ENCODE peak calls at places on chromosomes 7 and 10, in ten cellular contexts. E is heart right ventricle; S is IMR-90; G is ovary; M is NCI-H510A treated with DMSO at 0.1 percent for 48 hours; X is activated T-helper 1 cell treated with anti-CD3 and anti-CD28 coated beads, Interleukin-12 subunit alpha, Interleukin-12 subunit beta, Interleukin-2, Interleukin-4 antibody, amounts not matched to agents 30 ng/mL and 10 ng/mL and 1 ng/mL, durations not matched to agents 14 hours and 24 hours and 36 hours; W is ACHN; T is spleen; A is GM18507; D is adipocyte. P is an unnamed sample.

GRCh38 chr10:96830511-96831199 is 1.4 kb upstream of the LCOR start:
- DNase-seq in S (peak; percentile 65), D (peak; percentile 90), M (peak; percentile 67), T (no peak), E (no peak), X (peak; percentile 75), G (peak; percentile 26), A (peak; percentile 52), W (peak; percentile 85), P (no peak)

GRCh38 chr10:16905304-16905703 is 88.1 kb upstream of the RSU1 start:
- DNase-seq in A (no peak), E (no peak), S (no peak), M (no peak), G (no peak), W (no peak), X (no peak), T (no peak), D (no peak), P (peak; percentile 63)

GRCh38 chr10:101310528-101311439 is 43.2 kb upstream of the BTRC start:
- DNase-seq in S (no peak), A (no peak), X (no peak), G (peak; percentile 44), E (no peak), D (peak; percentile 18), W (no peak), T (peak; percentile 68), M (peak; percentile 6), P (no peak)

GRCh38 chr7:50954716-50955115 is 172.0 kb upstream of the GRB10 start:
- DNase-seq in S (no peak), X (no peak), A (no peak), D (no peak), G (no peak), M (no peak), T (no peak), E (no peak), W (no peak), P (no peak)

GRCh38 chr10:104577171-104577570 is 63.9 kb upstream of the SORCS3 start:
- DNase-seq in S (no peak), D (no peak), M (no peak), A (no peak), E (no peak), T (no peak), X (no peak), G (no peak), W (no peak), P (no peak)

GRCh38 chr7:137276194-137276593 is 67.3 kb downstream of the PTN start:
- DNase-seq in D (no peak), G (no peak), S (no peak), M (no peak), A (no peak), W (no peak), E (no peak), T (no peak), X (no peak), P (no peak)

GRCh38 chr10:794382-794956 is 105.0 kb upstream of the DIP2C start:
- DNase-seq in X (no peak), D (peak; percentile 24), T (no peak), G (no peak), E (no peak), A (no peak), W (peak; percentile 58), S (peak; percentile 48), M (no peak), P (no peak)

GRCh38 chr10:110919971-110920881 is 822 bp downstream of the SHOC2 start:
- DNase-seq in M (peak; percentile 53), A (no peak), D (peak; percentile 77), G (peak; percentile 35), T (no peak), X (peak; percentile 18), E (peak; percentile 42), S (peak; percentile 17), W (peak; percentile 57), P (no peak)

GRCh38 chr7:117205856-117206255 is 117.0 kb downstream of the WNT2 start:
- DNase-seq in S (no peak), M (no peak), X (no peak), G (no peak), D (no peak), T (no peak), W (no peak), E (no peak), A (no peak), P (no peak)

GRCh38 chr10:100723769-100724530 is 21.4 kb upstream of the PAX2 start:
- DNase-seq in A (no peak), E (no peak), G (no peak), S (no peak), X (no peak), T (peak; percentile 40), M (no peak), D (no peak), W (no peak), P (no peak)

GRCh38 chr10:21173964-21174669 is 277.0 kb upstream of the NEBL start:
- DNase-seq in A (no peak), W (peak; percentile 41), S (no peak), E (peak; percentile 45), X (no peak), M (peak; percentile 71), G (peak; percentile 15), D (peak; percentile 33), T (peak; percentile 79), P (no peak)

GRCh38 chr7:5667391-5667790 is 114.1 kb downstream of the RNF216 start:
- DNase-seq in A (no peak), M (no peak), S (peak; percentile 27), T (no peak), W (no peak), X (no peak), E (no peak), G (no peak), D (no peak), P (no peak)

GRCh38 chr10:119500796-119501195 is 41.7 kb downstream of the RGS10 start:
- DNase-seq in S (no peak), E (no peak), W (no peak), D (no peak), M (no peak), T (peak; percentile 54), G (no peak), X (no peak), A (no peak), P (no peak)

GRCh38 chr10:551489-552252 is 137.8 kb downstream of the DIP2C start:
- DNase-seq in T (no peak), A (no peak), D (no peak), X (no peak), S (no peak), G (no peak), M (no peak), E (no peak), W (no peak), P (no peak)

GRCh38 chr7:823639-824038 is 8.6 kb upstream of the SUN1 start:
- DNase-seq in A (no peak), E (peak; percentile 8), M (no peak), S (no peak), G (no peak), T (peak; percentile 64), W (no peak), D (no peak), X (no peak), P (no peak)

GRCh38 chr10:64288404-64288803 is 767.2 kb downstream of the REEP3 start:
- DNase-seq in A (no peak), X (no peak), D (no peak), E (no peak), W (no peak), G (no peak), T (no peak), S (no peak), M (no peak), P (no peak)

GRCh38 chr7:42993038-42993437 is 60.9 kb downstream of the MRPL32 start:
- DNase-seq in A (no peak), M (no peak), T (no peak), D (no peak), E (no peak), G (no peak), S (no peak), W (no peak), X (no peak), P (no peak)

GRCh38 chr7:148701414-148701813 is 2.7 kb downstream of the CUL1 start:
- DNase-seq in A (no peak), G (no peak), E (no peak), W (peak; percentile 28), M (no peak), S (peak; percentile 38), T (no peak), D (peak; percentile 23), X (no peak), P (no peak)

GRCh38 chr7:18469332-18469731 is 26.2 kb upstream of the HDAC9 start:
- DNase-seq in G (no peak), T (no peak), D (no peak), S (no peak), M (no peak), A (no peak), E (no peak), W (no peak), X (no peak), P (no peak)

GRCh38 chr7:28815369-28815927 is 142.7 kb downstream of the TRIL start:
- DNase-seq in G (no peak), E (no peak), D (peak; percentile 73), S (no peak), A (no peak), X (no peak), M (no peak), T (no peak), W (no peak), P (no peak)

GRCh38 chr10:13672505-13672904 is 85.7 kb downstream of the PRPF18 start:
- DNase-seq in E (no peak), G (no peak), T (peak; percentile 7), A (no peak), S (no peak), M (no peak), X (no peak), D (no peak), W (no peak), P (no peak)